ENCODE peak calls at places on chromosome 5, in four cellular contexts. S is EL, H is COLO829, V is AG04450. E is an unnamed sample.

GRCh38 chr5:180026725-180027448 is 44.7 kb downstream of the RNF130 start:
- DNase-seq in H (no peak), V (no peak), S (no peak), E (no peak)

GRCh38 chr5:151219789-151220188 is 4.1 kb downstream of the CCDC69 start:
- DNase-seq in V (no peak), S (no peak), H (no peak), E (no peak)

GRCh38 chr5:56375011-56375410 is 141.9 kb upstream of the ANKRD55 start:
- DNase-seq in S (no peak), H (no peak), V (no peak), E (no peak)

GRCh38 chr5:131218392-131218791 is 45.5 kb upstream of the CDC42SE2 start:
- DNase-seq in S (peak), H (no peak), V (peak), E (peak)

GRCh38 chr5:68555891-68556689 is 340.5 kb downstream of the PIK3R1 start:
- DNase-seq in H (no peak), S (peak), V (no peak), E (no peak)

GRCh38 chr5:149916317-149917072 is 28.1 kb downstream of the PDE6A start:
- DNase-seq in H (no peak), V (no peak), S (no peak), E (no peak)

GRCh38 chr5:55868846-55869245 is 17.7 kb downstream of the IL31RA start:
- DNase-seq in V (peak), H (peak), S (peak), E (peak)

GRCh38 chr5:179373961-179374505 is 28.8 kb upstream of the ADAMTS2 start:
- DNase-seq in V (no peak), S (no peak), H (no peak), E (no peak)

GRCh38 chr5:97425511-97425910 is 242.5 kb upstream of the RIOK2 start:
- DNase-seq in S (peak), V (no peak), H (no peak), E (peak)

GRCh38 chr5:157455057-157455456 is 5.0 kb upstream of the NIPAL4 start:
- DNase-seq in H (no peak), V (no peak), S (no peak), E (no peak)

GRCh38 chr5:141942185-141942857 is 15.7 kb downstream of the PCDH12 start:
- DNase-seq in S (no peak), V (no peak), H (no peak), E (no peak)

GRCh38 chr5:103867857-103868598 is 305.4 kb upstream of the NUDT12 start:
- DNase-seq in S (peak), V (no peak), H (no peak), E (peak)

GRCh38 chr5:15026506-15026905 is 154.9 kb upstream of the ANKH start:
- DNase-seq in H (no peak), S (no peak), V (no peak), E (no peak)

GRCh38 chr5:124162782-124163532 is 583.5 kb downstream of the ZNF608 start:
- DNase-seq in H (peak), S (peak), V (no peak), E (peak)

GRCh38 chr5:92652735-92653134 is 928.3 kb downstream of the NR2F1-AS1 start:
- DNase-seq in S (peak), H (no peak), V (peak), E (no peak)

GRCh38 chr5:17679597-17680187 is 45.4 kb downstream of the TAF11L14 start:
- DNase-seq in S (no peak), V (no peak), H (no peak), E (peak)

GRCh38 chr5:128053291-128053954 is 30.1 kb upstream of the SLC12A2 start:
- DNase-seq in H (no peak), V (peak), S (peak), E (peak)

GRCh38 chr5:16742938-16743337 is 126.1 kb upstream of the RETREG1 start:
- DNase-seq in S (no peak), H (no peak), V (no peak), E (peak)

GRCh38 chr5:119522841-119523240 is 70.5 kb downstream of the HSD17B4 start:
- DNase-seq in H (no peak), V (no peak), S (no peak), E (no peak)

GRCh38 chr5:68187268-68188055 is 28.1 kb upstream of the PIK3R1 start:
- DNase-seq in H (no peak), V (no peak), S (no peak), E (no peak)

GRCh38 chr5:122126711-122127385 is 2.5 kb upstream of the ZNF474 start:
- DNase-seq in H (no peak), V (peak), S (peak), E (no peak)

GRCh38 chr5:16095612-16096011 is 84.0 kb downstream of the MARCHF11 start:
- DNase-seq in S (no peak), H (no peak), V (no peak), E (no peak)

GRCh38 chr5:122480146-122480545 is 168.1 kb downstream of the SNCAIP start:
- DNase-seq in S (no peak), V (no peak), H (no peak), E (peak)

GRCh38 chr5:96931605-96932004 is 4.3 kb upstream of the LNPEP start:
- DNase-seq in S (no peak), H (no peak), V (no peak), E (no peak)

GRCh38 chr5:11588803-11589202 is 315.4 kb downstream of the CTNND2 start:
- DNase-seq in V (no peak), H (no peak), S (no peak), E (no peak)

GRCh38 chr5:67203701-67204074 is 7.1 kb upstream of the CD180 start:
- DNase-seq in V (no peak), H (no peak), S (no peak), E (no peak)

GRCh38 chr5:131379723-131380122 is 115.9 kb downstream of the CDC42SE2 start:
- DNase-seq in S (peak), H (no peak), V (no peak), E (peak)

GRCh38 chr5:34001231-34001935 is 6.5 kb downstream of the AMACR start:
- DNase-seq in H (no peak), V (no peak), S (peak), E (peak)

GRCh38 chr5:103356344-103357091 is 98.0 kb downstream of the MACIR start:
- DNase-seq in S (no peak), H (no peak), V (no peak), E (peak)

GRCh38 chr5:79069488-79070001 is at the start of the genes BHMT2 and DMGDH:
- DNase-seq in S (peak), H (no peak), V (no peak), E (no peak)

GRCh38 chr5:95843733-95844223 is 21.3 kb upstream of the GLRX start:
- DNase-seq in S (peak), H (no peak), V (no peak), E (no peak)

GRCh38 chr5:68953885-68954617 is 139.8 kb upstream of the SLC30A5 start:
- DNase-seq in H (no peak), S (peak), V (no peak), E (no peak)

GRCh38 chr5:63603996-63604395 is 358.2 kb downstream of the HTR1A start:
- DNase-seq in V (no peak), S (no peak), H (no peak), E (no peak)

GRCh38 chr5:126801992-126802294 is 25.0 kb downstream of the LMNB1 start:
- DNase-seq in S (peak), V (no peak), H (no peak), E (peak)

GRCh38 chr5:109971968-109972367 is 282.2 kb downstream of the MAN2A1 start:
- DNase-seq in H (no peak), V (no peak), S (no peak), E (no peak)